ENCODE peak calls at places on chromosome 13, in five cellular contexts. One of them, this sample, is unnamed.

GRCh38 chr13:30841161-30841560 is 64.9 kb upstream of the MEDAG start:
- DNase-seq in ascending aorta: no peak
- DNase-seq in pancreas: no peak
- DNase-seq in heart right ventricle: no peak
- DNase-seq in testis: no peak
- DNase-seq in this sample: peak

GRCh38 chr13:94524407-94524806 is 44.9 kb upstream of the DCT start:
- DNase-seq in testis: no peak
- DNase-seq in ascending aorta: no peak
- DNase-seq in pancreas: no peak
- DNase-seq in heart right ventricle: no peak
- DNase-seq in this sample: no peak

GRCh38 chr13:62663767-62664166 is 1248.1 kb upstream of the PCDH20 start:
- DNase-seq in testis: no peak
- DNase-seq in heart right ventricle: no peak
- DNase-seq in ascending aorta: no peak
- DNase-seq in pancreas: no peak
- DNase-seq in this sample: no peak

GRCh38 chr13:113898391-113898790 is 34.5 kb upstream of the GAS6 start:
- DNase-seq in testis: no peak
- DNase-seq in ascending aorta: peak
- DNase-seq in pancreas: no peak
- DNase-seq in heart right ventricle: no peak
- DNase-seq in this sample: no peak

GRCh38 chr13:37202264-37202663 is 96.8 kb upstream of the CSNK1A1L start:
- DNase-seq in pancreas: no peak
- DNase-seq in testis: no peak
- DNase-seq in ascending aorta: no peak
- DNase-seq in heart right ventricle: no peak
- DNase-seq in this sample: no peak

GRCh38 chr13:111474136-111475002 is 153.9 kb downstream of the TEX29 start:
- DNase-seq in heart right ventricle: no peak
- DNase-seq in ascending aorta: no peak
- DNase-seq in pancreas: no peak
- DNase-seq in testis: peak
- DNase-seq in this sample: peak

GRCh38 chr13:73216381-73216831 is 157.6 kb downstream of the KLF5 start:
- DNase-seq in testis: no peak
- DNase-seq in pancreas: no peak
- DNase-seq in ascending aorta: no peak
- DNase-seq in heart right ventricle: no peak
- DNase-seq in this sample: no peak

GRCh38 chr13:83221813-83222241 is 660.4 kb downstream of the SLITRK1 start:
- DNase-seq in testis: no peak
- DNase-seq in pancreas: no peak
- DNase-seq in heart right ventricle: no peak
- DNase-seq in ascending aorta: no peak
- DNase-seq in this sample: peak

GRCh38 chr13:44523176-44524017 is 52.7 kb downstream of the TSC22D1 start:
- DNase-seq in heart right ventricle: no peak
- DNase-seq in pancreas: no peak
- DNase-seq in ascending aorta: no peak
- DNase-seq in testis: peak
- DNase-seq in this sample: peak

GRCh38 chr13:26881154-26881553 is 120.6 kb upstream of the GPR12 start:
- DNase-seq in heart right ventricle: peak
- DNase-seq in pancreas: no peak
- DNase-seq in testis: no peak
- DNase-seq in ascending aorta: no peak
- DNase-seq in this sample: peak

GRCh38 chr13:33678906-33679657 is 138.9 kb upstream of the RFC3 start:
- DNase-seq in ascending aorta: peak
- DNase-seq in pancreas: peak
- DNase-seq in testis: peak
- DNase-seq in heart right ventricle: peak
- DNase-seq in this sample: no peak

GRCh38 chr13:78520425-78520824 is 82.9 kb downstream of the POU4F1 start:
- DNase-seq in pancreas: no peak
- DNase-seq in ascending aorta: no peak
- DNase-seq in heart right ventricle: no peak
- DNase-seq in testis: no peak
- DNase-seq in this sample: no peak

GRCh38 chr13:30128095-30128494 is 179.3 kb downstream of the KATNAL1 start:
- DNase-seq in heart right ventricle: no peak
- DNase-seq in ascending aorta: no peak
- DNase-seq in pancreas: no peak
- DNase-seq in testis: no peak
- DNase-seq in this sample: no peak

GRCh38 chr13:103557878-103558277 is 491.7 kb upstream of the SLC10A2 start:
- DNase-seq in heart right ventricle: no peak
- DNase-seq in testis: no peak
- DNase-seq in ascending aorta: no peak
- DNase-seq in pancreas: no peak
- DNase-seq in this sample: no peak

GRCh38 chr13:27192896-27193295 is 21.3 kb upstream of the USP12 start:
- DNase-seq in ascending aorta: no peak
- DNase-seq in heart right ventricle: no peak
- DNase-seq in testis: no peak
- DNase-seq in pancreas: no peak
- DNase-seq in this sample: no peak

GRCh38 chr13:113448885-113449692 is 4.2 kb downstream of the ADPRHL1 start:
- DNase-seq in testis: peak
- DNase-seq in heart right ventricle: peak
- DNase-seq in ascending aorta: peak
- DNase-seq in pancreas: peak
- DNase-seq in this sample: no peak

DNA sequence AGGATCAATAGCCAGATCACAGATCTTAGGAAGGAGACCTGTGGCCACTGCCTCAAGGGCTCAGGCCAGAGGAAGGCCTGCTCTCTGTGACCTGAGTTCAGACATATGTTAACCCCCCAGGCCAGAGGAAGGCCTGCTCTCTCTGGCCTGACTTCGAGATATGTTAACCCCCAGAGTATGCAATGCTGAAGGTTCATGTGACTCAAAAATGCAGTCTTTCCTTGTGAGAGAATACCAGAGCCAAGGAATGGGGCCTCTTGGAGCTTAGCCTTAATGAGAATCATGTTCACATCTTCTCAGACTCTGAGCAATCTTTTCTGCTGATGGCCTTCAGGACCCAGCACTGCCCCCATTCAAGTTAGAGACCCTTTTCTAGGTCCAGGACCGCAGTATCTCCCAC is 36.7 kb downstream of the MBNL2 start:
- DNase-seq in testis: no peak
- DNase-seq in ascending aorta: no peak
- DNase-seq in pancreas: no peak
- DNase-seq in heart right ventricle: no peak
- DNase-seq in this sample: peak
- H3K4me3 ChIP-seq in testis: no peak
- H3K4me3 ChIP-seq in ascending aorta: no peak
- H3K4me3 ChIP-seq in pancreas: no peak
- H3K4me3 ChIP-seq in heart right ventricle: no peak
- H3K4me3 ChIP-seq in this sample: no peak

DNA sequence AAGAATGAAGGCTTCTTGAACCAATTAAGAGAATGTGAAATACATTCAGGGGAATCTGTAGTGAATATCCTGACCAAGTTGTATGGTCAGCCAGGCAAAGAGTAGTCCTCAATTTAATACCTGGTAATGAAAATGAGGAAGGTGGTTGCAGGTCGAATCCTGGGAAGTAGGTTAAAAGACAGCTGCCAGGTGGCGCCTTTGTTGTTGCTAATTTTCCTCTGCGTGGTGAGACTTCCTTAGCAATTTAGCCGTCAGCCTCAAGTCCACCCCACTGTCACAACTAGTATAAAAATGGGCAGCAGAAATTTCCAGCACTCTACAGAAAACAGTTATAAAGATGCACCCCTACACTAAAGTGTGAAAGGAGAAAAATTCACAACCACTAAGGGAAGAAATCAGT is 235.7 kb downstream of the NHLRC3 start:
- DNase-seq in heart right ventricle: no peak
- DNase-seq in testis: no peak
- DNase-seq in ascending aorta: no peak
- DNase-seq in pancreas: no peak
- DNase-seq in this sample: no peak
- TF ChIP-seq CTCF in heart right ventricle: peak
- TF ChIP-seq CTCF in testis: no peak
- TF ChIP-seq CTCF in ascending aorta: peak
- TF ChIP-seq CTCF in pancreas: no peak
- TF ChIP-seq CTCF in this sample: no peak

GRCh38 chr13:50326271-50326670 is 311.0 kb downstream of the KCNRG start:
- DNase-seq in testis: no peak
- DNase-seq in pancreas: no peak
- DNase-seq in ascending aorta: no peak
- DNase-seq in heart right ventricle: no peak
- DNase-seq in this sample: no peak

GRCh38 chr13:50323440-50324070 is 308.3 kb downstream of the KCNRG start:
- DNase-seq in heart right ventricle: no peak
- DNase-seq in testis: no peak
- DNase-seq in pancreas: no peak
- DNase-seq in ascending aorta: no peak
- DNase-seq in this sample: peak

GRCh38 chr13:50322006-50322405 is 306.8 kb downstream of the KCNRG start:
- DNase-seq in heart right ventricle: no peak
- DNase-seq in pancreas: no peak
- DNase-seq in testis: no peak
- DNase-seq in ascending aorta: no peak
- DNase-seq in this sample: no peak

GRCh38 chr13:50326746-50327145 is 311.5 kb downstream of the KCNRG start:
- DNase-seq in testis: no peak
- DNase-seq in ascending aorta: no peak
- DNase-seq in heart right ventricle: no peak
- DNase-seq in pancreas: no peak
- DNase-seq in this sample: no peak
- H3K4me3 ChIP-seq in testis: no peak
- H3K4me3 ChIP-seq in ascending aorta: no peak
- H3K4me3 ChIP-seq in heart right ventricle: no peak
- H3K4me3 ChIP-seq in pancreas: no peak
- H3K4me3 ChIP-seq in this sample: no peak

DNA sequence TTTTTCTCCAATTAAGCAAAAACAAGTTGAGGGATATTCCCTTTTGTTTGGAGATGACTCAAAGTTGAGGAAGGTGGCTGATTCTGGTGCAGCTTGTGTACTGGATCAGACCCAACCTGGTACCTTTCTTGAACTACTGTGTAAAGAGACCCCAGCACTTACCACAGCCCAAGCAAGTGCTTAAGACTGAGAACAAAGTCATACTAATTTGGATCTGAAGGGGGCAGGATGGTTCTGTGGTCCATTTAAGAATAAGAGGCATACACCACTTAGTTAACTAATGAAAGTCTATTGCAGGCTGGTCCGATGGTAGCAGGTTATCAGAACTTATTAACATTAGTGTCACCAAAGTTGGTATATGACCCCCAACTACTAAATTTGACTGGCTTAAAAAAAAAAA is 6.3 kb downstream of the THSD1 start:
- DNase-seq in heart right ventricle: no peak
- DNase-seq in pancreas: no peak
- DNase-seq in testis: no peak
- DNase-seq in ascending aorta: no peak
- DNase-seq in this sample: no peak
- TF ChIP-seq CTCF in heart right ventricle: peak
- TF ChIP-seq CTCF in pancreas: no peak
- TF ChIP-seq CTCF in testis: no peak
- TF ChIP-seq CTCF in ascending aorta: no peak
- TF ChIP-seq CTCF in this sample: no peak

GRCh38 chr13:49367640-49368431 is 76.0 kb downstream of the CAB39L start:
- DNase-seq in testis: no peak
- DNase-seq in pancreas: no peak
- DNase-seq in ascending aorta: no peak
- DNase-seq in heart right ventricle: no peak
- DNase-seq in this sample: no peak
- H3K4me3 ChIP-seq in testis: no peak
- H3K4me3 ChIP-seq in pancreas: no peak
- H3K4me3 ChIP-seq in ascending aorta: no peak
- H3K4me3 ChIP-seq in heart right ventricle: no peak
- H3K4me3 ChIP-seq in this sample: no peak

GRCh38 chr13:97125051-97125809 is 96.9 kb upstream of the MBNL2 start:
- DNase-seq in heart right ventricle: no peak
- DNase-seq in ascending aorta: no peak
- DNase-seq in testis: peak
- DNase-seq in pancreas: peak
- DNase-seq in this sample: peak
- TF ChIP-seq CTCF in heart right ventricle: peak
- TF ChIP-seq CTCF in ascending aorta: peak
- TF ChIP-seq CTCF in testis: no peak
- TF ChIP-seq CTCF in pancreas: no peak
- TF ChIP-seq CTCF in this sample: no peak

GRCh38 chr13:80361298-80361697 is 20.4 kb upstream of the SPRY2 start:
- DNase-seq in ascending aorta: no peak
- DNase-seq in heart right ventricle: no peak
- DNase-seq in testis: no peak
- DNase-seq in pancreas: no peak
- DNase-seq in this sample: no peak

GRCh38 chr13:80360298-80360827 is 19.4 kb upstream of the SPRY2 start:
- DNase-seq in heart right ventricle: no peak
- DNase-seq in pancreas: no peak
- DNase-seq in ascending aorta: no peak
- DNase-seq in testis: no peak
- DNase-seq in this sample: no peak

GRCh38 chr13:80363890-80364503 is 23.1 kb upstream of the SPRY2 start:
- DNase-seq in heart right ventricle: no peak
- DNase-seq in ascending aorta: no peak
- DNase-seq in testis: no peak
- DNase-seq in pancreas: no peak
- DNase-seq in this sample: peak

GRCh38 chr13:80362488-80362887 is 21.6 kb upstream of the SPRY2 start:
- DNase-seq in ascending aorta: no peak
- DNase-seq in pancreas: no peak
- DNase-seq in heart right ventricle: no peak
- DNase-seq in testis: no peak
- DNase-seq in this sample: no peak

GRCh38 chr13:80361883-80362327 is 21.0 kb upstream of the SPRY2 start:
- DNase-seq in testis: no peak
- DNase-seq in heart right ventricle: no peak
- DNase-seq in pancreas: no peak
- DNase-seq in ascending aorta: no peak
- DNase-seq in this sample: no peak
- H3K4me3 ChIP-seq in testis: no peak
- H3K4me3 ChIP-seq in heart right ventricle: no peak
- H3K4me3 ChIP-seq in pancreas: no peak
- H3K4me3 ChIP-seq in ascending aorta: no peak
- H3K4me3 ChIP-seq in this sample: no peak

GRCh38 chr13:97849305-97849704 is 104.2 kb upstream of the IPO5 start:
- DNase-seq in ascending aorta: no peak
- DNase-seq in pancreas: no peak
- DNase-seq in heart right ventricle: no peak
- DNase-seq in testis: no peak
- DNase-seq in this sample: peak
- TF ChIP-seq CTCF in ascending aorta: no peak
- TF ChIP-seq CTCF in pancreas: no peak
- TF ChIP-seq CTCF in heart right ventricle: peak
- TF ChIP-seq CTCF in testis: no peak
- TF ChIP-seq CTCF in this sample: peak

GRCh38 chr13:31945202-31945978 is 86.2 kb upstream of the FRY start:
- DNase-seq in ascending aorta: peak
- DNase-seq in testis: peak
- DNase-seq in pancreas: peak
- DNase-seq in heart right ventricle: peak
- DNase-seq in this sample: peak
- H3K4me3 ChIP-seq in ascending aorta: no peak
- H3K4me3 ChIP-seq in testis: no peak
- H3K4me3 ChIP-seq in pancreas: peak
- H3K4me3 ChIP-seq in heart right ventricle: no peak
- H3K4me3 ChIP-seq in this sample: no peak